ENCODE peak calls at places on chromosomes 13 and 19, in eight cellular contexts. X is tibial artery; U is PC-3; V is cardiac muscle cell; O is lung; D is psoas muscle; J is Panc1; E is CD4-positive, alpha-beta T cell. T is an unnamed sample.

GRCh38 chr13:21326155-21327030 is 132.7 kb downstream of the ZDHHC20 start:
- DNase-seq in X (no peak), U (no peak), V (peak), O (no peak), D (no peak), J (no peak), E (no peak), T (peak)

GRCh38 chr13:110387451-110388140 is 80.5 kb downstream of the COL4A2 start:
- DNase-seq in X (peak), U (no peak), V (peak), O (no peak), D (peak), J (no peak), E (peak), T (no peak)

GRCh38 chr13:106100261-106100919 is 435.1 kb downstream of the EFNB2 start:
- DNase-seq in X (no peak), U (peak), V (no peak), O (no peak), D (no peak), J (no peak), E (no peak), T (no peak)

GRCh38 chr13:77810430-77810829 is 108.2 kb downstream of the EDNRB start:
- DNase-seq in X (no peak), U (peak), V (peak), O (no peak), D (no peak), J (no peak), E (no peak), T (no peak)

GRCh38 chr13:50747939-50748338 is 95.6 kb downstream of the DLEU7 start:
- DNase-seq in X (no peak), U (no peak), V (no peak), O (no peak), D (no peak), J (no peak), E (no peak), T (no peak)

GRCh38 chr19:10872551-10873107 is 1.3 kb downstream of the CARM1 start:
- DNase-seq in X (no peak), U (peak), V (no peak), O (no peak), D (no peak), J (no peak), E (no peak), T (no peak)

GRCh38 chr19:49155005-49155826 is at the start of gene HRC:
- DNase-seq in X (no peak), U (no peak), V (no peak), O (no peak), D (peak), J (no peak), E (no peak), T (no peak)

GRCh38 chr13:48990900-48991299 is 15.2 kb downstream of the FNDC3A start:
- DNase-seq in X (no peak), U (no peak), V (no peak), O (no peak), D (no peak), J (no peak), E (no peak), T (no peak)

GRCh38 chr19:54952591-54953344 is 5.4 kb upstream of the NLRP7 start:
- DNase-seq in X (no peak), U (peak), V (peak), O (no peak), D (no peak), J (no peak), E (no peak), T (peak)

GRCh38 chr13:40668335-40668734 is 1.9 kb upstream of the FOXO1 start:
- DNase-seq in X (peak), U (no peak), V (peak), O (peak), D (peak), J (no peak), E (peak), T (peak)
- TF ChIP-seq CTCF in X (no peak), U (no peak), V (peak), O (peak), D (peak), J (peak), E (peak), T (peak)

GRCh38 chr13:109146393-109146792 is 517.0 kb downstream of the MYO16 start:
- DNase-seq in X (no peak), U (no peak), V (no peak), O (no peak), D (no peak), J (no peak), E (no peak), T (no peak)

GRCh38 chr13:109146912-109147624 is 517.7 kb downstream of the MYO16 start:
- DNase-seq in X (no peak), U (peak), V (peak), O (no peak), D (no peak), J (peak), E (no peak), T (peak)

GRCh38 chr13:109144693-109145437 is 515.5 kb downstream of the MYO16 start:
- DNase-seq in X (no peak), U (no peak), V (no peak), O (no peak), D (no peak), J (no peak), E (no peak), T (no peak)

GRCh38 chr13:109148243-109148642 is 518.8 kb downstream of the MYO16 start:
- DNase-seq in X (no peak), U (peak), V (peak), O (no peak), D (no peak), J (no peak), E (no peak), T (peak)

GRCh38 chr13:109145631-109146030 is 516.2 kb downstream of the MYO16 start:
- DNase-seq in X (no peak), U (peak), V (peak), O (no peak), D (no peak), J (peak), E (no peak), T (peak)
- H3K27ac ChIP-seq in X (no peak), U (peak), V (no peak), O (no peak), D (no peak), J (peak), E (no peak), T (no peak)

GRCh38 chr19:18202759-18203407 is 959 bp downstream of the RAB3A start:
- DNase-seq in X (no peak), U (peak), V (peak), O (no peak), D (peak), J (no peak), E (peak), T (no peak)
- TF ChIP-seq CTCF in X (peak), U (peak), V (peak), O (no peak), D (peak), J (no peak), E (peak), T (peak)

GRCh38 chr19:15589760-15590451 is 25.1 kb upstream of the CYP4F8 start:
- DNase-seq in X (no peak), U (no peak), V (no peak), O (peak), D (no peak), J (no peak), E (no peak), T (no peak)
- H3K27ac ChIP-seq in X (no peak), U (no peak), V (no peak), O (no peak), D (no peak), J (no peak), E (no peak), T (no peak)

GRCh38 chr19:13240312-13241022 is 90.3 kb downstream of the IER2 start:
- DNase-seq in X (no peak), U (peak), V (no peak), O (no peak), D (no peak), J (no peak), E (no peak), T (no peak)

GRCh38 chr19:13231663-13232062 is 81.5 kb downstream of the IER2 start:
- DNase-seq in X (no peak), U (no peak), V (no peak), O (no peak), D (no peak), J (no peak), E (no peak), T (no peak)

GRCh38 chr19:13229246-13229645 is 79.0 kb downstream of the IER2 start:
- DNase-seq in X (no peak), U (no peak), V (no peak), O (no peak), D (no peak), J (no peak), E (no peak), T (no peak)

GRCh38 chr19:13238891-13239534 is 88.8 kb downstream of the IER2 start:
- DNase-seq in X (no peak), U (no peak), V (no peak), O (no peak), D (no peak), J (no peak), E (no peak), T (no peak)

GRCh38 chr19:13234518-13234917 is 84.3 kb downstream of the IER2 start:
- DNase-seq in X (no peak), U (peak), V (peak), O (peak), D (peak), J (no peak), E (peak), T (peak)
- TF ChIP-seq CTCF in X (peak), U (peak), V (peak), O (peak), D (peak), J (no peak), E (peak), T (peak)

GRCh38 chr19:27905074-27905473 is 1307.9 kb downstream of the UQCRFS1 start:
- DNase-seq in X (no peak), U (no peak), V (no peak), O (no peak), D (no peak), J (no peak), E (no peak), T (no peak)

GRCh38 chr19:27909861-27910260 is 1303.1 kb downstream of the UQCRFS1 start:
- DNase-seq in X (no peak), U (no peak), V (no peak), O (no peak), D (no peak), J (no peak), E (no peak), T (no peak)

GRCh38 chr19:27909185-27909840 is 1303.6 kb downstream of the UQCRFS1 start:
- DNase-seq in X (no peak), U (no peak), V (no peak), O (no peak), D (no peak), J (no peak), E (no peak), T (no peak)

GRCh38 chr19:27901078-27901477 is 1311.9 kb downstream of the UQCRFS1 start:
- DNase-seq in X (no peak), U (no peak), V (no peak), O (no peak), D (no peak), J (no peak), E (no peak), T (no peak)

DNA sequence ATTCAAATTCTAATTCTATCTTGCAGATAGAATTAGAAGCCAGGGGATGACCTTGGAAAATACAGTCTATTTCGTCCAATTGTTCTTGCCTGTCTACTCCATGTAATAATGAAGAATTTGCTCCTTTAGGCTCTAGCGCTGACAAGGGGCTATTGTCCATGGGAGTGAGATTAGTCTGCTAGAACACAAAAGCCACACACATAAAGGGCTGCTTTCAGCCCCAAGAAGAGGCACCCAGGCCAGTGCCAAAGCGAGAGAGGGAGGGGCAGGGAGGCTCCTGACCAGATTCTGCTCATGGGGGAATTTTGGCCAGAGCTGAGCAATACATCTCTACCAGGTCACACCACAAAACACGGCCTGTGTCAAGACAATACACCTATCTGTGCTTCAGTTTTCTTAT is 1306.9 kb downstream of the UQCRFS1 start:
- DNase-seq in X (no peak), U (no peak), V (no peak), O (no peak), D (no peak), J (no peak), E (no peak), T (no peak)
- H3K27ac ChIP-seq in X (no peak), U (no peak), V (no peak), O (no peak), D (no peak), J (no peak), E (no peak), T (no peak)

DNA sequence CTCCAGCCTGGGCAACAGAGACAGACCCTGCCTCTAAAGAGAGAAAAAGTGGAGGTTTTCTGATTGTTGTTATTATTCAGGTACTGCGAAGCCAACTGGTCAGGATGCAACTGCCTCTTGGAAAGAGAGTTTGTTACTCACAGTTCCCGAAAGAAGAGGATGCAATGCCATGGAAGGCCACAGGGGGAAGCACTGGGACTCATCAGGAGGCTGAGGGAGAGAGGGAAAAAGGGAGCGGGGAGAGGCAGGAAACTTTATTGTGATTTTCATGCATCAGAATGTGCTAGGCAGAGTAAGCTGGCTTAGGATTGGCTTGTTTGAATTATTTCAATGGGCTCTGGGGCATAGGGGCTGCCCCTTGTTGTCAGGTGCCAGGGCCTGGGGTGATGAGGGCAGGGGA is 27.6 kb downstream of the MYO9B start:
- DNase-seq in X (no peak), U (peak), V (peak), O (no peak), D (no peak), J (no peak), E (no peak), T (no peak)
- TF ChIP-seq CTCF in X (no peak), U (peak), V (peak), O (no peak), D (peak), J (peak), E (no peak), T (no peak)

DNA sequence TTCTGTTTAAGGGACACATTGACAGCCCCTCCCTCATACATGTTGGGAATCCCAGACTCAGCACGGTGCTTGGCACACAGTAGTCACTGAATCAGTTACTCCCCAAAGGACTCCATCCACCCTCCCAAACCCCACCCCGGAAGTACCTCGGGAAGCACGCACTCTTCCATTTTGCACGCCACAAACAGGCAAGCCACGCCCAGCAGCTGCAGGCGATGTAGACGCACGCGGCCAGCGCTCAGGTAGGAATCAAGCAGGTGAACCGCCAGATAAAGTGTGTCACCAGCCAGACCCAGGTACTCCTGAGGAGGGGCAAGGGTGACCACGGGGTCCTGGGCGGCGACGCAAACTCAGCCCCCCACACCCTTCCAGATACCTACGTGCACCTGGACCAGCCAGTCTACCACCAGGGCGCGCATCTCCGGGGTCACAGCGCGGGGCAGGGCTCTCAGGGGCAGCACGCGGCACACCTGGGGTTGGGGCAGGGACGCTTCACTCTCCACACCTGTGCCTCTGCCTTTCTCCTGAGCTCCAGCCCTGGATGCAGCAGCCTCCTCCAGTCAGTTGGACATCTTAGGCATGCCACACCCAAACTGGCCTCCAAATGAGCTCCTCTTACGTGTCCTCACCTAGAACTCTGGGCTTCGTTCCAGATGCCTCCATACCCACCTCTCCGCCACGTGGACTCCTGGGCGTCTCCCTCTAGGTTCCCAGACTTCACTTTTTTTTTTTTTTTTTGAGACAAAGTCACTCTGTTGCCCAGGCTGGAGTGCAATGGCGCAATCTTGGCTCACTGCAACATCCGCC is 1.9 kb downstream of the CCNP start:
- DNase-seq in X (no peak), U (no peak), V (no peak), O (no peak), D (no peak), J (no peak), E (no peak), T (peak)
- H3K27ac ChIP-seq in X (no peak), U (no peak), V (no peak), O (no peak), D (no peak), J (no peak), E (no peak), T (no peak)

T was measured in RWPE1.